ENCODE peak calls at places on chromosomes 11 and 22, in five cellular contexts. P, I, E, Q and S are unnamed samples.

GRCh38 chr11:117057727-117058126 is 40.5 kb downstream of the SIK3 start:
- DNase-seq in P (no peak), I (no peak), E (no peak), Q (no peak), S (no peak)

GRCh38 chr11:113519989-113520613 is 44.9 kb upstream of the DRD2 start:
- DNase-seq in P (no peak), I (no peak), E (no peak), Q (no peak), S (no peak)

GRCh38 chr22:22714600-22715361 is 70.4 kb downstream of the GGTLC2 start:
- DNase-seq in P (no peak), I (no peak), E (peak; percentile 20), Q (no peak), S (no peak)

GRCh38 chr11:109971184-109971523 is 122.0 kb upstream of the ZC3H12C start:
- DNase-seq in P (no peak), I (no peak), E (no peak), Q (no peak), S (no peak)

GRCh38 chr11:82906236-82906635 is 4.7 kb downstream of the DDIAS start:
- DNase-seq in P (no peak), I (no peak), E (no peak), Q (no peak), S (peak; percentile 17)

GRCh38 chr11:118435233-118435892 is 929 bp upstream of the KMT2A start:
- DNase-seq in P (peak; percentile 45), I (peak; percentile 81), E (no peak), Q (peak; percentile 38), S (peak; percentile 76)

GRCh38 chr11:7484645-7485044 is 661 bp upstream of the OLFML1 start:
- DNase-seq in P (no peak), I (no peak), E (no peak), Q (no peak), S (no peak)

GRCh38 chr11:16979708-16980622 is 34.2 kb downstream of the PLEKHA7 start:
- DNase-seq in P (no peak), I (no peak), E (no peak), Q (no peak), S (no peak)

GRCh38 chr11:132604446-132604845 is 927.9 kb downstream of the OPCML start:
- DNase-seq in P (no peak), I (no peak), E (no peak), Q (no peak), S (no peak)

GRCh38 chr22:37499006-37499707 is 13.0 kb upstream of the MFNG start:
- DNase-seq in P (no peak), I (no peak), E (no peak), Q (no peak), S (no peak)

GRCh38 chr11:17887779-17888178 is 125.1 kb downstream of the SERGEF start:
- DNase-seq in P (no peak), I (peak; percentile 39), E (no peak), Q (no peak), S (no peak)

GRCh38 chr11:47394322-47395224 is 13.8 kb upstream of the SLC39A13 start:
- DNase-seq in P (no peak), I (no peak), E (peak; percentile 92), Q (peak; percentile 52), S (peak; percentile 21)

GRCh38 chr22:50530280-50530856 is 556 bp upstream of the TYMP start:
- DNase-seq in P (no peak), I (peak; percentile 42), E (no peak), Q (peak; percentile 64), S (peak; percentile 70)

GRCh38 chr11:43549624-43550023 is 130.9 kb upstream of the HSD17B12 start:
- DNase-seq in P (no peak), I (no peak), E (no peak), Q (no peak), S (no peak)

GRCh38 chr22:48746789-48747425 is 1080.8 kb downstream of the BRD1 start:
- DNase-seq in P (no peak), I (no peak), E (no peak), Q (no peak), S (no peak)

GRCh38 chr11:47941907-47942558 is 38.3 kb upstream of the PTPRJ start:
- DNase-seq in P (no peak), I (no peak), E (no peak), Q (no peak), S (no peak)

GRCh38 chr11:61917357-61918109 is at the start of gene RAB3IL1:
- DNase-seq in P (no peak), I (peak; percentile 85), E (no peak), Q (no peak), S (peak; percentile 81)

GRCh38 chr11:70255717-70256116 is 14.8 kb upstream of the PPFIA1 start:
- DNase-seq in P (no peak), I (no peak), E (no peak), Q (no peak), S (no peak)

GRCh38 chr11:472272-472671 is 22.2 kb downstream of the PTDSS2 start:
- DNase-seq in P (no peak), I (no peak), E (no peak), Q (no peak), S (no peak)

GRCh38 chr22:42473484-42474193 is 41.4 kb upstream of the NFAM1 start:
- DNase-seq in P (no peak), I (no peak), E (no peak), Q (no peak), S (peak; percentile 62)

GRCh38 chr22:43823353-43823908 is 11.3 kb upstream of the EFCAB6 start:
- DNase-seq in P (peak; percentile 43), I (no peak), E (no peak), Q (no peak), S (no peak)

GRCh38 chr11:112963368-112963955 is 2.2 kb downstream of the NCAM1 start:
- DNase-seq in P (no peak), I (peak; percentile 66), E (no peak), Q (no peak), S (no peak)

GRCh38 chr11:3614742-3615171 is 27.0 kb downstream of the ART5 start:
- DNase-seq in P (no peak), I (no peak), E (no peak), Q (no peak), S (peak; percentile 41)